ENCODE peak calls at places on chromosomes 5 and 9, in four cellular contexts. M is type B pancreatic cell, P is AG09319, V is nephron progenitor cell. H is an unnamed sample.

GRCh38 chr5:133406208-133406607 is 206.1 kb downstream of the FSTL4 start:
- DNase-seq in M (no peak), P (no peak), V (no peak), H (no peak)

GRCh38 chr5:179599566-179599965 is 23.9 kb downstream of the HNRNPH1 start:
- DNase-seq in M (no peak), P (no peak), V (no peak), H (no peak)

GRCh38 chr5:83632874-83633273 is 87.8 kb downstream of the HAPLN1 start:
- DNase-seq in M (no peak), P (no peak), V (no peak), H (no peak)

GRCh38 chr5:127596501-127596900 is 52.4 kb upstream of the CTXN3 start:
- DNase-seq in M (no peak), P (no peak), V (no peak), H (no peak)

GRCh38 chr9:88746029-88746743 is 211.2 kb downstream of the NXNL2 start:
- DNase-seq in M (no peak), P (peak; percentile 83), V (no peak), H (no peak)

GRCh38 chr5:146813346-146813745 is 65.2 kb downstream of the PPP2R2B start:
- DNase-seq in M (no peak), P (no peak), V (no peak), H (no peak)

GRCh38 chr5:173629628-173630027 is 13.2 kb upstream of the BOD1 start:
- DNase-seq in M (no peak), P (no peak), V (peak; percentile 47), H (no peak)

GRCh38 chr9:91844656-91845291 is 105.3 kb downstream of the ROR2 start:
- DNase-seq in M (no peak), P (no peak), V (no peak), H (no peak)

DNA sequence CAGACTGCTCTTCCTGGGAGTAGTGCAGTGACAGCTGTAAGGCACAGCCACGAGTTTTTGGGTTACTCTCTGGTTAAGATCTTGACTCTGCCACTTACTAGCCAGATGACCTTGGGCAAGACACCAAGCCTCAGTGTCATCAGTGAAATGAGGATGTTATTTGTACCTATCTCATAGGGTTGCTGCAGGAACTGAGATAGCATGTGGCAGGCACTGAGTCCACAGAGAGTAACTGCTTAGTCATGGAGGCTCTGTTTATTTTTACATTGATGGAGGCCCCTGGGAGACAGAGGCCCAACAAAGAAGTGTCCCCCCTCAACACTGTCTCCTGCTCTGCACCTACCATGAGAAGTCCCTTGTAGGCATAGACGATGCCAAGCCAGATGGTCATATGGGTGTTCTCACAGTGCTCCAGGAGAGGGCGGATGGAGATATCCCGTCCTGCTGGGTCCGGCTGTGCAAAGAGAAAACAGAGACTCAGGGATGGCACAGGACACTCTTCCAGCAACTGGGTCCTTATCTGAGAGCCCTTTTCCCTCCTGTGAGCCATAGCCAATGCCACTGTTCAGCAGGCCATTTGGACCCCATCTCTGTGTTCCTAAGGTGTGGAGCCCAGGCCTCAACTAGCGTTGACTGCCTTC is 55.4 kb upstream of the TBC1D2 start:
- DNase-seq in M (no peak), P (no peak), V (no peak), H (no peak)
- TF ChIP-seq CTCF in M (no peak), P (no peak), V (no peak), H (no peak)

GRCh38 chr9:95044731-95045508 is 272.6 kb downstream of the FANCC start:
- DNase-seq in M (no peak), P (no peak), V (peak; percentile 83), H (no peak)
- TF ChIP-seq CTCF in M (peak; percentile 82), P (peak; percentile 48), V (peak; percentile 78), H (no peak)

DNA sequence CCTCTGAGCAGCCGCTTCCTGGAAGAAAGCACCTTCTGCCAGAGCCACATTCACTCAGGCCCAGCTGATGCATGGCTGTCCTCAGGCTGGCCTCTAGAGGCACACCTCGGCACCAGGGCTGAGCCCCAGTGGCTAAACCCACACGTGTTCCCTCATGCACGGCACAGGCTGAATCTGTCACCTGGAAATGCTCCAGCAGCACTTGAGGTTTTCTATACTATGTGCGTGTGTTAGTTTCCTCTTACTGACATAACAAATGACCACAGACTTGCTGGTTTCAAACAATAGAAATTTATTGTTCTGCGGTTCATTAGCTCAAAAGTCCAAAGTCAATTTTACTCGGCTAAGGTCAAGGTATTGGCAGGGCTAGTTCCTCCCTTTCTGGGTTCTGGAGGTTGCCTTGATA is 141.4 kb downstream of the LRRC70 start:
- DNase-seq in M (peak; percentile 71), P (no peak), V (peak; percentile 61), H (no peak)
- TF ChIP-seq CTCF in M (peak; percentile 60), P (no peak), V (peak; percentile 41), H (no peak)

DNA sequence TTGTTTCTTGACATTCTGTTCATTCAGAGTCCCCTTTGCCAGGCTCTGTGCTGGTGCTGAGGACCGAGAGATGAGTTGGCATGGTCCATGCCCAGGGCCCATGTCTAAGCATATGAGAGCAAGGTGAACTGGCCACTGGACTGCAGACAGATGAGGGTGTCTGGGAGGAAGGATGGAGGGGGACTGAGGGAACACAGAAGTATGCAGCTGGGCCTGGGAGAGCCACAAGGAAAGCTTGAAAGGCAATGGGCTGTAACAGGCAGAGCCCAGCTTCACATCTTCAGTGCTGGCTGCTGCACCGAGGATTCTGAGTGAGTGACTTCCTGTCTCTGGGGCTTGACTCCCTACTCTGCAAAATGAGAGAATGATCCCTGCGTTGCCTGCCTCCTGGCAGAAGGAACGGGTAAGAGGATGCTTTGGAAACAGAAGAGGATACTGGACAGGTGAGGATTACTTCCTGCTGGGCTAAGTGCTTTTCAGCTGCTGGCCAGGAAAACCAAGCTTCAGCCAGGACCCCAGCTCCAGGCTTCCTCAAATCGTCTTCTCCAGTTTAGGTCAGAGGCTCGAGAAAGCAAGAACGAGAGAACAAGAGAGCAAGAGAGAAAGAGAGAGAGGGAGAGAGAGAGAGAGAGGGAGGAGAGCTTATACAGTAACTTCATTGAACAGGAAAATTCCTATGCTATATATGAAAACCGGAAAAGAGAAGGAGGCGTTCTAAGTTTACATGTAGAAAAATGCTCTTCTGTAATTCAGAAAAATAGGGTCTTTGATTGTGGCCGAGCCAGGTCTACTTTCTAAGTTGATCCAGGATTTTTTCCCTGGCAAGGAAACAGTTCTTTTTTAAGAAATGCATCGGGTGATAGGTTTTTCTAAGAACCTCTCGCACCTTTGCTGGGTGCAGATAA is 29.2 kb downstream of the COL15A1 start:
- DNase-seq in M (no peak), P (no peak), V (no peak), H (no peak)
- TF ChIP-seq CTCF in M (no peak), P (no peak), V (no peak), H (no peak)

DNA sequence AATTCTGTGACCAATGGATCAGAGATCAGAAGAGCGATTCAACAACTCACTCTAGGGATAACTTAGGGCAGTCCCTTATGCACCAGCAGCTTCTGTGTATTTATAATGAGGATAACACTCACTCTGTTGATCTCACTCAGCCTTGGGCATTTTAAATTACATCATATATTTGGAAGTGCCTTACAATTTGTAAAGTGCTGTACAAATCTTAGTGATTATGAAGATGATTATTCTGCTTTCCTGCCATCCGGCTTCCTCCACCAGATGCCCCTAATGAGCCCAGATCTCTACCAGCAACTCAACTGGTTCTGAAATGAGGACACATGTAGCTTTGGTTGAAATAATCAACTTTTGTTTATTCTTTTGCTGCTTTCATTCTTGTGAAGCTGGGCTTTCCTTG is 105.3 kb downstream of the PCSK1 start:
- DNase-seq in M (no peak), P (no peak), V (no peak), H (no peak)
- TF ChIP-seq CTCF in M (no peak), P (peak; percentile 6), V (no peak), H (no peak)

DNA sequence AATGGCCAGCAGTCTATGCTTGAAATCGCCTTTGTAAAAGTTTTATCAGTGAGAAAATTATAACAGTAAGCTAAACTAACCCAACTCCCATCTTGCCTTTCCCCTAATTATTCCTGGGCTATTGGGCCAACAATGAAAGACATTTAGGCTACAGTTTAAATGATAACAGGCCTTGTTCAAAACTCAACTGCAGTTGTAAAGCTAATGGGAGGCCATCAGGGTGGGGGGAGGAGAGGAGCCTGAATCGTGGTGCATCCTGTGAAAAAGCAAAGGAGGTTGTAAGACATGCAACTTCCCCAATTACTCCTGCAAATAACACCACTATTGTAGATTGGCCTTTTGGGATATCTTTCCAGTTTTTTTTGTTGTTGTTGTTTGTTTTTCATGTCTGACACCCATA is 53.8 kb downstream of the ACTL7B start:
- DNase-seq in M (no peak), P (no peak), V (no peak), H (no peak)
- TF ChIP-seq CTCF in M (no peak), P (no peak), V (no peak), H (no peak)